ENCODE peak calls at places on chromosomes 6 and 20, in nine cellular contexts. E is stomach, V is transverse colon, Z is GM23338, Q is mammary epithelial cell, W is suprapubic skin, G is choroid plexus epithelial cell, M is kidney epithelial cell, A is epithelial cell of esophagus. U is an unnamed sample.
A peak's percentile ranks its signal among the peaks of the same experiment; 100 is the strongest.

GRCh38 chr6:64672131-64672530 is 1034.9 kb downstream of the EYS start:
- DNase-seq in E (no peak), V (no peak), Z (no peak), Q (no peak), W (no peak), G (peak; percentile 68), M (no peak), A (no peak), U (no peak)

GRCh38 chr6:125904871-125905270 is 51.7 kb upstream of the HINT3 start:
- DNase-seq in E (no peak), V (no peak), Z (no peak), Q (peak; percentile 99), W (no peak), G (peak; percentile 40), M (peak; percentile 91), A (peak; percentile 98), U (peak; percentile 56)

GRCh38 chr6:23510778-23511510 is 615.1 kb upstream of the NRSN1 start:
- DNase-seq in E (no peak), V (no peak), Z (peak; percentile 6), Q (no peak), W (no peak), G (no peak), M (no peak), A (no peak), U (no peak)

GRCh38 chr6:33297956-33298772 is 578 bp downstream of the RGL2 start:
- DNase-seq in E (peak; percentile 61), V (peak; percentile 82), Z (peak; percentile 93), Q (peak; percentile 92), W (peak; percentile 92), G (peak; percentile 81), M (no peak), A (peak; percentile 94), U (peak; percentile 91)

GRCh38 chr20:58374027-58374850 is 14.8 kb upstream of the VAPB start:
- DNase-seq in E (no peak), V (no peak), Z (peak; percentile 70), Q (no peak), W (no peak), G (no peak), M (no peak), A (no peak), U (no peak)

GRCh38 chr20:8568068-8568467 is 436.0 kb downstream of the PLCB1 start:
- DNase-seq in E (no peak), V (no peak), Z (no peak), Q (no peak), W (no peak), G (peak; percentile 35), M (no peak), A (no peak), U (peak; percentile 44)

GRCh38 chr6:31575335-31575901 is at the start of gene TNF:
- DNase-seq in E (peak; percentile 32), V (peak; percentile 68), Z (no peak), Q (peak; percentile 45), W (no peak), G (no peak), M (no peak), A (peak; percentile 80), U (peak; percentile 39)

GRCh38 chr20:5731753-5732366 is 18.3 kb upstream of the SHLD1 start:
- DNase-seq in E (no peak), V (no peak), Z (no peak), Q (peak; percentile 28), W (no peak), G (no peak), M (no peak), A (no peak), U (peak; percentile 77)

GRCh38 chr6:27791182-27791939 is 120.8 kb downstream of the OR2B2 start:
- DNase-seq in E (peak; percentile 43), V (peak; percentile 54), Z (peak; percentile 82), Q (peak; percentile 85), W (no peak), G (peak; percentile 87), M (no peak), A (peak; percentile 84), U (peak; percentile 93)

GRCh38 chr6:80186082-80186481 is 79.6 kb downstream of the BCKDHB start:
- DNase-seq in E (no peak), V (no peak), Z (no peak), Q (no peak), W (no peak), G (no peak), M (no peak), A (peak; percentile 33), U (no peak)

GRCh38 chr6:2369606-2370005 is 124.2 kb upstream of the GMDS start:
- DNase-seq in E (no peak), V (no peak), Z (no peak), Q (no peak), W (no peak), G (no peak), M (no peak), A (no peak), U (no peak)

GRCh38 chr6:132972971-132973370 is 158.6 kb downstream of the RPS12 start:
- DNase-seq in E (no peak), V (no peak), Z (no peak), Q (no peak), W (no peak), G (no peak), M (no peak), A (no peak), U (no peak)

GRCh38 chr6:106281088-106281487 is 44.5 kb downstream of the ATG5 start:
- DNase-seq in E (no peak), V (no peak), Z (no peak), Q (peak; percentile 45), W (no peak), G (no peak), M (no peak), A (no peak), U (peak; percentile 17)

GRCh38 chr6:30002871-30003270 is 58.2 kb upstream of the POLR1H start:
- DNase-seq in E (no peak), V (no peak), Z (no peak), Q (peak; percentile 51), W (no peak), G (no peak), M (no peak), A (peak; percentile 67), U (peak; percentile 25)

GRCh38 chr6:100464910-100465700 is at the start of gene SIM1:
- DNase-seq in E (no peak), V (peak; percentile 31), Z (peak; percentile 96), Q (peak; percentile 53), W (peak; percentile 78), G (peak; percentile 65), M (peak; percentile 56), A (peak; percentile 60), U (peak; percentile 78)
- H3K4me3 ChIP-seq in E (peak within 1 kb of the TSS; percentile 45), V (peak within 1 kb of the TSS; percentile 42), Z (peak within 1 kb of the TSS; percentile 63), Q (peak within 1 kb of the TSS; percentile 38), W (peak within 1 kb of the TSS; percentile 46), G (peak within 1 kb of the TSS; percentile 32), M (peak within 1 kb of the TSS; percentile 73), A (no peak within 1 kb of the TSS), U (peak within 1 kb of the TSS; percentile 39)

GRCh38 chr6:13495818-13496217 is 8.4 kb upstream of the GFOD1 start:
- DNase-seq in E (no peak), V (no peak), Z (no peak), Q (no peak), W (no peak), G (no peak), M (no peak), A (no peak), U (no peak)
- TF ChIP-seq CTCF in E (no peak), V (no peak), Z (no peak), Q (no peak), W (no peak), G (no peak), M (no peak), A (no peak), U (no peak)

GRCh38 chr6:138594042-138594636 is 94.8 kb upstream of the NHSL1 start:
- DNase-seq in E (no peak), V (no peak), Z (peak; percentile 47), Q (no peak), W (no peak), G (no peak), M (no peak), A (no peak), U (no peak)

GRCh38 chr6:138594749-138595148 is 95.5 kb upstream of the NHSL1 start:
- DNase-seq in E (no peak), V (no peak), Z (no peak), Q (no peak), W (no peak), G (no peak), M (no peak), A (no peak), U (no peak)

GRCh38 chr6:138590796-138591709 is 91.8 kb upstream of the NHSL1 start:
- DNase-seq in E (peak; percentile 77), V (peak; percentile 74), Z (peak; percentile 93), Q (peak; percentile 53), W (peak; percentile 72), G (peak; percentile 85), M (peak; percentile 26), A (peak; percentile 73), U (peak; percentile 85)

GRCh38 chr6:138593100-138593877 is 94.0 kb upstream of the NHSL1 start:
- DNase-seq in E (peak; percentile 30), V (peak; percentile 45), Z (peak; percentile 62), Q (peak; percentile 93), W (peak; percentile 76), G (peak; percentile 97), M (peak; percentile 75), A (peak; percentile 94), U (peak; percentile 99)

GRCh38 chr6:138592698-138593097 is 93.4 kb upstream of the NHSL1 start:
- DNase-seq in E (no peak), V (no peak), Z (no peak), Q (no peak), W (no peak), G (no peak), M (no peak), A (no peak), U (no peak)
- H3K4me3 ChIP-seq in E (no peak overlapping the region), V (no peak overlapping the region), Z (peak overlapping the region; percentile 29), Q (peak overlapping the region; percentile 12), W (peak overlapping the region; percentile 12), G (no peak overlapping the region), M (no peak overlapping the region), A (no peak overlapping the region), U (no peak overlapping the region)

GRCh38 chr6:134750669-134751068 is 199.2 kb downstream of the ALDH8A1 start:
- DNase-seq in E (no peak), V (no peak), Z (no peak), Q (no peak), W (no peak), G (peak; percentile 34), M (no peak), A (no peak), U (peak; percentile 14)

GRCh38 chr6:134741193-134741521 is 208.7 kb downstream of the ALDH8A1 start:
- DNase-seq in E (no peak), V (no peak), Z (peak; percentile 52), Q (no peak), W (no peak), G (no peak), M (no peak), A (no peak), U (no peak)

GRCh38 chr6:134744301-134744700 is 205.6 kb downstream of the ALDH8A1 start:
- DNase-seq in E (no peak), V (no peak), Z (no peak), Q (no peak), W (no peak), G (peak; percentile 55), M (no peak), A (no peak), U (no peak)

GRCh38 chr6:134748484-134748883 is 201.4 kb downstream of the ALDH8A1 start:
- DNase-seq in E (no peak), V (no peak), Z (no peak), Q (no peak), W (no peak), G (no peak), M (no peak), A (no peak), U (no peak)

DNA sequence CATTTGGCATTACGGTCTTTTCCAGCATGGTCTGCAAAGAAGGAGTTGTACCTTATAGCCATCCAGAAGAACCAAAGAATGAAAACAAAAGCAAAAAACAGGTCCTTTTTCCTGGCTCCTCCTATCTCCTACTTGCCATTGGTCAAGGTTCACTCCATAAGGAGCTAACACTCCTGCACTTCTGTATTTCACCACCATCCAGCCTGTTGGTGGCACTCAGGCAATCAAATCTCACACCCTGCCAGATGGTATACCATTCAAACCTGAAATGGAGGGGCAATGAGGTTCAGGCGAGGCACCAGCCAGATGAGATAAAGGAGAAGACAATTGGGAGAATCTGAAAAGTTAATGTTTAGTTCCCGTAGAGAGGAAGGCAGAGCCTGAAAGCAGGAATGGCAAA is 203.8 kb downstream of the ALDH8A1 start:
- DNase-seq in E (no peak), V (no peak), Z (no peak), Q (no peak), W (no peak), G (no peak), M (no peak), A (no peak), U (no peak)
- TF ChIP-seq CTCF in E (no peak), V (no peak), Z (no peak), Q (no peak), W (no peak), G (no peak), M (no peak), A (no peak), U (no peak)

U was measured in cardiac fibroblast.